ENCODE peak calls at places on chromosomes 13 and 19, in seven cellular contexts. K is thoracic aorta, Q is right lobe of liver, O is hepatocyte, X is neuronal stem cell, A is WERI-Rb-1, Z is heart left ventricle. H is an unnamed sample. For H3K36me3 and H3K27me3, the result is how much of the 10 kb centered on the place peaks cover.

GRCh38 chr13:24270639-24271131 is 38.7 kb upstream of the C1QTNF9 start:
- DNase-seq in Z (peak), K (no peak), A (no peak), Q (peak), X (no peak), O (peak), H (peak)

GRCh38 chr19:32702010-32702409 is 10.4 kb downstream of the NUDT19 start:
- DNase-seq in O (peak), Q (peak), A (no peak), Z (no peak), X (no peak), K (no peak), H (no peak)

GRCh38 chr13:110001622-110002275 is 215.4 kb upstream of the IRS2 start:
- DNase-seq in Q (no peak), Z (no peak), K (no peak), O (no peak), X (no peak), A (no peak), H (no peak)

GRCh38 chr19:38394488-38394887 is 6.0 kb downstream of the SPRED3 start:
- DNase-seq in Z (no peak), K (no peak), X (no peak), Q (no peak), O (peak), A (no peak), H (peak)

GRCh38 chr13:83780201-83780600 is 102.1 kb downstream of the SLITRK1 start:
- DNase-seq in X (no peak), K (no peak), O (peak), A (peak), Q (no peak), Z (no peak), H (no peak)

GRCh38 chr13:100244431-100244830 is 155.5 kb downstream of the PCCA start:
- DNase-seq in K (no peak), A (no peak), X (no peak), O (no peak), Q (no peak), Z (no peak), H (no peak)

GRCh38 chr13:98451676-98452105 is 125.2 kb downstream of the STK24 start:
- DNase-seq in A (no peak), O (no peak), Z (peak), Q (no peak), X (no peak), K (peak), H (no peak)

GRCh38 chr19:6313398-6313969 is 19.9 kb downstream of the ACER1 start:
- DNase-seq in O (no peak), Q (no peak), Z (no peak), X (no peak), K (no peak), A (no peak), H (no peak)

GRCh38 chr13:77896536-77896935 is 22.1 kb downstream of the EDNRB start:
- DNase-seq in X (no peak), Z (peak), A (no peak), Q (no peak), K (no peak), O (no peak), H (no peak)

GRCh38 chr13:36758345-36758744 is 60.7 kb upstream of the RFXAP start:
- DNase-seq in A (no peak), K (no peak), Q (no peak), X (no peak), O (no peak), Z (no peak), H (no peak)

GRCh38 chr13:48582086-48582485 is 49.2 kb upstream of the RCBTB2 start:
- DNase-seq in Z (no peak), A (no peak), Q (no peak), O (no peak), K (no peak), X (no peak), H (no peak)

GRCh38 chr13:113116206-113116800 is 6.3 kb upstream of the F10 start:
- DNase-seq in Z (no peak), X (no peak), A (peak), K (no peak), Q (no peak), O (no peak), H (no peak)

GRCh38 chr13:24053505-24054251 is 106.8 kb upstream of the SPATA13 start:
- DNase-seq in K (no peak), Q (peak), O (peak), A (peak), Z (no peak), X (peak), H (peak)

GRCh38 chr19:18427752-18428131 is 8.5 kb downstream of the SSBP4 start:
- DNase-seq in K (no peak), A (no peak), Z (no peak), X (no peak), O (no peak), Q (no peak), H (no peak)

GRCh38 chr13:101019126-101019525 is 344.5 kb upstream of the TMTC4 start:
- DNase-seq in Q (no peak), K (no peak), A (no peak), X (no peak), Z (no peak), O (no peak), H (no peak)

GRCh38 chr19:32407004-32407992 is 1.7 kb downstream of the DPY19L3 start:
- DNase-seq in A (no peak), K (no peak), Z (peak), Q (no peak), X (no peak), O (no peak), H (no peak)

GRCh38 chr13:101452519-101453485 is at the start of gene ITGBL1:
- DNase-seq in K (no peak), A (peak), O (no peak), Z (no peak), Q (no peak), X (no peak), H (no peak)

GRCh38 chr19:16586477-16586871 is 14.3 kb upstream of the SLC35E1 start:
- DNase-seq in Q (no peak), X (no peak), K (no peak), A (no peak), O (no peak), Z (no peak), H (no peak)

GRCh38 chr13:110561335-110562033 is at the start of gene RAB20:
- DNase-seq in A (peak), Z (peak), X (peak), O (peak), Q (peak), K (peak), H (peak)

GRCh38 chr19:48501961-48502719 is 9.5 kb downstream of the LMTK3 start:
- DNase-seq in O (peak), A (peak), K (no peak), Z (no peak), Q (peak), X (peak), H (peak)

GRCh38 chr19:48520134-48520533 is 8.5 kb upstream of the LMTK3 start:
- DNase-seq in O (no peak), Z (no peak), X (no peak), Q (no peak), K (no peak), A (no peak), H (no peak)

GRCh38 chr19:14561832-14562351 is 10.0 kb downstream of the NDUFB7 start:
- DNase-seq in Z (peak), K (no peak), Q (peak), X (no peak), O (peak), A (no peak), H (peak)

GRCh38 chr13:78977311-78977710 is 318.4 kb upstream of the OBI1 start:
- DNase-seq in A (no peak), Z (no peak), O (no peak), Q (no peak), K (no peak), X (no peak), H (no peak)

GRCh38 chr13:38684714-38685113 is 2.2 kb upstream of the FREM2 start:
- DNase-seq in K (no peak), Z (no peak), Q (no peak), O (no peak), A (no peak), X (no peak), H (no peak)

GRCh38 chr13:93517658-93518057 is 291.1 kb downstream of the GPC6 start:
- DNase-seq in Z (no peak), O (no peak), K (no peak), X (no peak), A (no peak), Q (no peak), H (no peak)

GRCh38 chr19:5166262-5166661 is 174.3 kb downstream of the PTPRS start:
- DNase-seq in K (no peak), O (no peak), A (no peak), Q (no peak), Z (no peak), X (no peak), H (no peak)

GRCh38 chr19:49414256-49414655 is 9.0 kb downstream of the PTH2 start:
- DNase-seq in X (no peak), O (no peak), A (no peak), Z (no peak), K (no peak), Q (no peak), H (no peak)

GRCh38 chr13:49219647-49220034 is 497 bp upstream of the MLNR start:
- DNase-seq in X (no peak), Z (no peak), K (no peak), A (no peak), Q (no peak), O (no peak), H (no peak)

GRCh38 chr13:98325724-98326123 is 148.7 kb upstream of the RNF113B start:
- DNase-seq in Q (no peak), X (no peak), Z (no peak), K (no peak), A (no peak), O (no peak), H (no peak)

GRCh38 chr19:17219286-17219685 is 4.1 kb downstream of the USE1 start:
- DNase-seq in Q (no peak), K (no peak), O (no peak), Z (no peak), X (no peak), A (no peak), H (no peak)

GRCh38 chr19:10815969-10816635 is 19.9 kb downstream of the TMED1 start:
- DNase-seq in X (no peak), Q (no peak), O (peak), A (no peak), Z (no peak), K (no peak), H (no peak)

GRCh38 chr13:85371254-85371653 is 428.0 kb downstream of the SLITRK6 start:
- DNase-seq in A (no peak), X (no peak), O (no peak), Q (no peak), Z (no peak), K (no peak), H (no peak)

GRCh38 chr13:106418556-106418955 is 116.9 kb downstream of the EFNB2 start:
- DNase-seq in O (peak), A (no peak), X (no peak), Q (no peak), Z (no peak), K (no peak), H (no peak)

GRCh38 chr19:16821081-16821480 is 8.1 kb upstream of the SIN3B start:
- DNase-seq in X (no peak), K (no peak), Z (no peak), Q (no peak), O (no peak), A (no peak), H (no peak)

GRCh38 chr13:49444517-49445395 is 682 bp downstream of the SETDB2 start:
- DNase-seq in O (peak), Q (no peak), Z (no peak), K (no peak), A (no peak), X (peak), H (peak)

GRCh38 chr19:12953456-12954149 is 3.4 kb downstream of the GADD45GIP1 start:
- DNase-seq in O (no peak), K (no peak), Q (no peak), A (no peak), Z (no peak), X (no peak), H (no peak)

GRCh38 chr19:12952488-12953455 is 4.3 kb downstream of the GADD45GIP1 start:
- DNase-seq in K (peak), Z (peak), Q (no peak), X (no peak), A (peak), O (no peak), H (no peak)

GRCh38 chr19:12955996-12956395 is 1.0 kb downstream of the GADD45GIP1 start:
- DNase-seq in X (no peak), Q (no peak), K (no peak), O (no peak), A (no peak), Z (no peak), H (no peak)

GRCh38 chr19:12956446-12957388 is at the start of gene GADD45GIP1:
- DNase-seq in A (peak), O (peak), Q (peak), X (no peak), Z (peak), K (no peak), H (peak)

DNA sequence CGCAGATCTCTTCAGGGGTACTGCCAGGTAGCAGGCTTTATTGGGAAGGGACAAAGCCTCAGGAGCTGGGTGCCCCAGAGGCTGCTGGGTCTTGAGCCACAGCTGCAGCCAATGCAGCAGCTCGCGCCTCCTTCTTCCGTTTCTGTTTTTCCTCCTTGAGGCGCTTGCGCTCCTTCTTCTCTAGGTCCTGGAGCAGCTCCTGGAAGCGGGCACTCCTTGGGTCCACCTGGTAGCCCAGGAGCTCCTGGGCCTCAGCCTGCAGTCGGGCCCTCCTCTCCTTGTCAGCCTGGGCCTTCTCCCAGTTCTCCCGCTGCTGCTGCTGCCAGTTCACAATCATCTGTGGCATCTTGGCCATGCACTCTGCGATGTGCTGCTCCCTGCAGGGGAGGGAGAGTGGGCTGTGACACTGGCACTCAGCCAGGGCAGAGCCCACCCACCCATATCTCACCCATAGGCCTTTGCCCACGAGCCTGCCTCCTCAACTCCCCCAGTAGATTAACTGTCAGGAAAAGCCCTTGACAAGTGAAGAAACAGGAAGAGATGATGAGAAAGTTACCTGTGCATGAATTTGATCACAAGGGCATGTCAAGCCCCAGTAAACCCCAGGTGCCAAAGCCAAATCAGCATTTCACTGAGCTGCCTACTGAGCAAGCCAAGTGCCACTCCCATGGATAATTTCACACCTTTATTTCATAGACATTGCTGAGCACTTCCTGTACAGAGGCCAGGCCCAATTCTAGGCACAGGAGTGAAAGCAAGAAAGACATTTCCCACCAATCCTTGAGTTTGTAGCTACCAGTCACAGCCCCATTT is 2.7 kb downstream of the GADD45GIP1 start:
- DNase-seq in O (no peak), A (no peak), K (no peak), X (no peak), Z (no peak), Q (no peak), H (no peak)
- H3K36me3 ChIP-seq in O (under half), A (half or more), K (under half), X (half or more), Z (half or more), Q (under half), H (under half)

GRCh38 chr19:40804783-40805242 is 5.8 kb downstream of the EGLN2 start:
- DNase-seq in A (peak), Q (peak), O (no peak), K (no peak), X (no peak), Z (no peak), H (no peak)

GRCh38 chr19:40803170-40803856 is 4.3 kb downstream of the EGLN2 start:
- DNase-seq in X (no peak), Z (no peak), Q (no peak), O (no peak), K (no peak), A (no peak), H (no peak)

GRCh38 chr19:40802300-40803169 is 3.5 kb downstream of the EGLN2 start:
- DNase-seq in K (no peak), Z (peak), A (peak), X (no peak), O (no peak), Q (no peak), H (no peak)

GRCh38 chr19:40805258-40805868 is 6.4 kb downstream of the EGLN2 start:
- DNase-seq in Q (peak), Z (no peak), K (no peak), A (no peak), O (no peak), X (no peak), H (no peak)

DNA sequence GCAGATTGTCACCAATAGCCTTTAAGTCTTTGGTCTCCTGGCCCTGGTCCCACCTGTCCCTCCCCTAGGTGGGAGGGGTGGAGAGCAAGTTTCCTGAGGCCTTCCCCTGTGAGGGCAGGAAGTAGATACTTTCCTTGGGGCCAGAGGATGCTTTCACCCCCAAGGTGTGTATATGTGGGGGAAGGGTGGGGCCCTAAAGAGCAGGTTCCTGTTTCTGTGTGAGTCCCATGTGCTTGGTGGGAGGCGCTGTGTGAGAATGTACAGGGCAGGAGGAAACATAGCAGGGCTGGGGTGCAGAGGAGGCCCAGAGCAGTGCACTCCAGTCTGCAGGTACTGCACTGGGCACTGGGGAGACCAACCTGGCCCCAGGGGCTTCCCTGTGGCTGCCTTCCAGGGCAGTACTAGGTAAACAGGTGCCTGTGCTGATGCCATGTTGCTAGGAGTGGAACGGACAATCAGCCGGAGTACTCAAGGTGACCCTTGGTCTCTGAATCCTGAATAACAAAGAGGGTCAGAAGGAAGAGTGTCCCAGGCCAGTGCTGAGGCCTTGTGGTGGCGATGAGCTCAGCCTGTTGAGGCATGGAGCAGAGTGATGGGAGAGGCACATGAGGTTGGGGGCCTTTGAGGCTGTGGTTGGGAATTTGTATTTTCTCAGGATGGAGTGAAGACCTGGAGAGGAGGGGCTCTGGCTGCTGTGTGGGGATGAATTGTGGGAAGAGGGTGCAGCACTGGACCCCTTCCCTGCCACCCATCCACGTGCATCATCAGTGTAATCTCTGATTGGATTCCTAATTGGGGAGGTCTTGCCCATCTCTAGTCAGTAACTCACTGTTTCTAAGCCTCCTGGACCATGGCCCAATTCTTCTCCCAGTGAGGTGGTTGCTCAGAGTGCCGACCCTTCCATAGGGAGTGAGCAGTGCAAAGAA is 5.1 kb downstream of the EGLN2 start:
- DNase-seq in K (no peak), Z (peak), Q (no peak), X (no peak), A (peak), O (no peak), H (peak)
- H3K27ac ChIP-seq in K (peak), Z (peak), Q (peak), X (no peak), A (peak), O (peak), H (peak)

GRCh38 chr13:51770681-51771417 is 33.1 kb downstream of the DHRS12 start:
- DNase-seq in A (no peak), Z (no peak), K (no peak), O (no peak), Q (no peak), X (no peak), H (no peak)

GRCh38 chr13:51768378-51768921 is 35.5 kb downstream of the DHRS12 start:
- DNase-seq in X (peak), O (no peak), Z (no peak), A (no peak), K (no peak), Q (no peak), H (no peak)

GRCh38 chr13:51769455-51770127 is 34.4 kb downstream of the DHRS12 start:
- DNase-seq in O (no peak), Z (peak), K (no peak), Q (no peak), X (no peak), A (no peak), H (no peak)

GRCh38 chr13:51770160-51770559 is 33.8 kb downstream of the DHRS12 start:
- DNase-seq in Z (no peak), A (no peak), X (no peak), Q (no peak), K (no peak), O (peak), H (no peak)

GRCh38 chr13:51768976-51769375 is 35.0 kb downstream of the DHRS12 start:
- DNase-seq in O (no peak), K (no peak), Q (no peak), A (no peak), X (no peak), Z (no peak), H (no peak)
- H3K27me3 ChIP-seq in O (under half), K (under half), Q (under half), A (under half), X (under half), Z (under half), H (under half)

GRCh38 chr19:30091856-30092255 is 149.8 kb downstream of the URI1 start:
- DNase-seq in A (no peak), Z (no peak), O (no peak), X (no peak), K (no peak), Q (no peak), H (no peak)

GRCh38 chr19:30090963-30091362 is 148.9 kb downstream of the URI1 start:
- DNase-seq in Z (no peak), K (no peak), Q (no peak), O (no peak), A (no peak), X (no peak), H (no peak)

GRCh38 chr19:30092721-30093569 is 150.9 kb downstream of the URI1 start:
- DNase-seq in O (no peak), X (no peak), K (no peak), Z (no peak), Q (no peak), A (no peak), H (no peak)

GRCh38 chr19:30090476-30090875 is 148.4 kb downstream of the URI1 start:
- DNase-seq in A (no peak), K (no peak), Z (no peak), X (no peak), Q (no peak), O (no peak), H (no peak)

GRCh38 chr19:30091456-30091855 is 149.4 kb downstream of the URI1 start:
- DNase-seq in K (no peak), X (no peak), A (no peak), Z (no peak), Q (no peak), O (no peak), H (no peak)
- H3K36me3 ChIP-seq in K (under half), X (under half), A (under half), Z (under half), Q (under half), O (under half), H (under half)

H was measured in CD8-positive, alpha-beta memory T cell.